ENCODE peak calls at places on chromosomes 4 and X, in ten cellular contexts. S is M059J, E is posterior vena cava, N is A549, O is astrocyte of the spinal cord, P is uterus, H is AML-193, Z is T-helper 1 cell, F is NCI-H748 treated with DMSO at 0.1 percent for 48 hours, Y is kidney epithelial cell. A is an unnamed sample.

GRCh38 chrX:29530520-29530919 is 684.8 kb upstream of the MAGEB2 start:
- DNase-seq in E (no peak), O (peak; percentile 22), S (peak; percentile 7), Y (no peak), N (peak; percentile 10), H (no peak), F (no peak), Z (no peak), P (no peak), A (no peak)

GRCh38 chr4:8050555-8051206 is 107.9 kb downstream of the ABLIM2 start:
- DNase-seq in P (peak; percentile 73), H (no peak), Y (no peak), E (peak; percentile 91), F (peak; percentile 75), N (no peak), O (peak; percentile 45), S (peak; percentile 20), Z (no peak), A (peak; percentile 21)

GRCh38 chrX:2423293-2423692 is 77.5 kb downstream of the DHRSX start:
- DNase-seq in P (no peak), F (no peak), O (peak; percentile 13), N (no peak), Y (no peak), H (no peak), E (no peak), S (peak; percentile 84), Z (no peak), A (no peak)

GRCh38 chr4:167985565-167985964 is 106.8 kb upstream of the ANXA10 start:
- DNase-seq in S (no peak), Z (no peak), Y (no peak), E (no peak), O (no peak), H (no peak), F (no peak), P (no peak), N (no peak), A (no peak)

GRCh38 chr4:16915956-16916355 is 17.5 kb upstream of the LDB2 start:
- DNase-seq in S (no peak), O (no peak), F (no peak), Z (no peak), H (no peak), E (no peak), N (no peak), P (no peak), Y (no peak), A (no peak)

GRCh38 chr4:171650543-171650942 is 162.7 kb upstream of the GALNTL6 start:
- DNase-seq in Z (no peak), P (no peak), H (no peak), Y (no peak), O (no peak), S (no peak), F (no peak), E (no peak), N (no peak), A (no peak)

GRCh38 chr4:103754844-103755243 is 35.1 kb upstream of the TACR3 start:
- DNase-seq in Z (no peak), S (peak; percentile 23), F (peak; percentile 52), N (peak; percentile 21), P (no peak), Y (peak; percentile 28), O (no peak), H (no peak), E (no peak), A (no peak)

GRCh38 chr4:93649828-93650227 is 178.7 kb upstream of the ATOH1 start:
- DNase-seq in Y (no peak), P (no peak), F (no peak), S (no peak), H (no peak), E (no peak), N (no peak), Z (no peak), O (no peak), A (no peak)

GRCh38 chrX:22396408-22396807 is 123.7 kb downstream of the CBLL2 start:
- DNase-seq in H (no peak), N (no peak), P (no peak), Y (no peak), O (no peak), S (no peak), E (no peak), F (no peak), Z (no peak), A (no peak)

GRCh38 chr4:970046-970745 is 3.2 kb downstream of the DGKQ start:
- DNase-seq in N (no peak), Y (no peak), F (no peak), H (no peak), P (no peak), O (no peak), S (no peak), Z (no peak), E (no peak), A (no peak)

GRCh38 chr4:88792821-88793220 is 95.2 kb upstream of the NAP1L5 start:
- DNase-seq in F (no peak), N (peak; percentile 3), E (no peak), Z (no peak), H (no peak), Y (peak; percentile 41), S (peak; percentile 37), P (no peak), O (peak; percentile 48), A (no peak)

GRCh38 chr4:55989716-55990115 is 41.0 kb downstream of the CEP135 start:
- DNase-seq in H (no peak), Y (no peak), Z (no peak), F (no peak), N (no peak), O (no peak), E (no peak), S (no peak), P (no peak), A (no peak)

GRCh38 chrX:3192835-3193234 is 151.6 kb downstream of the ARSF start:
- DNase-seq in H (no peak), O (no peak), P (no peak), E (no peak), N (no peak), Y (no peak), F (no peak), Z (no peak), S (no peak), A (peak; percentile 10)

GRCh38 chr4:103272174-103272573 is 74.0 kb upstream of the CENPE start:
- DNase-seq in S (no peak), P (no peak), N (no peak), F (no peak), O (no peak), H (no peak), E (no peak), Y (no peak), Z (no peak), A (no peak)

GRCh38 chrX:150766351-150767044 is 73.3 kb downstream of the MTMR1 start:
- DNase-seq in N (peak; percentile 28), F (no peak), O (no peak), P (no peak), E (no peak), H (no peak), Z (no peak), Y (no peak), S (peak; percentile 14), A (no peak)

GRCh38 chr4:96145671-96146070 is 305.8 kb downstream of the PDHA2 start:
- DNase-seq in F (no peak), O (peak; percentile 60), P (no peak), N (no peak), Y (no peak), E (no peak), Z (no peak), H (no peak), S (peak; percentile 7), A (no peak)

GRCh38 chr4:97866821-97867556 is 276.3 kb downstream of the STPG2 start:
- DNase-seq in H (no peak), Y (peak; percentile 2), F (no peak), P (no peak), Z (no peak), O (no peak), N (no peak), E (no peak), S (no peak), A (no peak)

GRCh38 chrX:103554687-103555417 is 30.5 kb upstream of the TCEAL4 start:
- DNase-seq in Y (peak; percentile 19), N (no peak), F (no peak), E (peak; percentile 78), O (peak; percentile 68), P (no peak), H (peak; percentile 25), Z (peak; percentile 60), S (peak; percentile 78), A (no peak)

GRCh38 chr4:158253350-158253980 is 43.2 kb downstream of the TMEM144 start:
- DNase-seq in E (no peak), H (peak; percentile 45), F (peak; percentile 26), Z (peak; percentile 32), Y (peak; percentile 9), N (peak; percentile 39), P (peak; percentile 66), O (peak; percentile 68), S (peak; percentile 51), A (peak; percentile 47)

GRCh38 chr4:151917145-151917775 is 156.5 kb upstream of the GATB start:
- DNase-seq in Z (no peak), E (no peak), H (no peak), O (peak; percentile 58), Y (no peak), P (no peak), S (no peak), N (no peak), F (no peak), A (peak; percentile 32)

GRCh38 chr4:113885291-113885690 is 94.2 kb downstream of the ARSJ start:
- DNase-seq in H (no peak), Z (no peak), P (no peak), F (no peak), N (no peak), Y (no peak), O (no peak), E (no peak), S (no peak), A (no peak)

GRCh38 chr4:25550376-25551030 is 105.1 kb upstream of the SLC34A2 start:
- DNase-seq in O (no peak), S (no peak), H (no peak), E (no peak), P (no peak), Y (no peak), F (no peak), N (no peak), Z (no peak), A (no peak)

GRCh38 chrX:37348237-37349130 is 680 bp upstream of the PRRG1 start:
- DNase-seq in F (no peak), E (no peak), O (peak; percentile 14), S (peak; percentile 72), Z (no peak), P (no peak), Y (no peak), H (no peak), N (no peak), A (no peak)

GRCh38 chrX:49986058-49986457 is 63.7 kb downstream of the CLCN5 start:
- DNase-seq in S (no peak), O (no peak), F (no peak), H (no peak), Y (no peak), Z (no peak), E (no peak), N (no peak), P (no peak), A (no peak)

GRCh38 chr4:138182838-138183426 is 59.2 kb downstream of the SLC7A11 start:
- DNase-seq in F (peak; percentile 28), Y (peak; percentile 34), E (no peak), S (peak; percentile 46), H (peak; percentile 60), N (peak; percentile 40), P (no peak), O (peak; percentile 76), Z (no peak), A (peak; percentile 35)

GRCh38 chr4:176302283-176303275 is 17.2 kb upstream of the SPCS3 start:
- DNase-seq in E (no peak), Z (no peak), N (peak; percentile 76), O (peak; percentile 76), Y (peak; percentile 65), P (no peak), H (no peak), F (no peak), S (peak; percentile 77), A (peak; percentile 9)

GRCh38 chrX:74262472-74263209 is 41.3 kb upstream of the ZCCHC13 start:
- DNase-seq in F (no peak), O (no peak), P (no peak), Y (no peak), S (no peak), H (no peak), N (peak; percentile 35), E (no peak), Z (no peak), A (no peak)

GRCh38 chrX:24465524-24465850 is 401 bp downstream of the PDK3 start:
- DNase-seq in N (no peak), S (no peak), F (no peak), H (no peak), Y (no peak), O (no peak), Z (no peak), E (no peak), P (no peak), A (no peak)